ENCODE peak calls at places on chromosomes 5 and 9, in eight cellular contexts. Q, R, Y, M, U, X, D and C are unnamed samples.

GRCh38 chr9:111153973-111154590 is 115.8 kb upstream of the LPAR1 start:
- DNase-seq in Q (no peak), R (no peak), Y (no peak), M (no peak), U (no peak), X (no peak), D (no peak), C (no peak)

GRCh38 chr5:157671592-157672330 is 428 bp downstream of the C5orf52 start:
- DNase-seq in Q (no peak), R (peak), Y (no peak), M (no peak), U (no peak), X (no peak), D (no peak), C (no peak)

GRCh38 chr5:109126481-109126880 is 283.3 kb downstream of the PJA2 start:
- DNase-seq in Q (no peak), R (no peak), Y (no peak), M (no peak), U (no peak), X (no peak), D (no peak), C (no peak)

GRCh38 chr9:74573792-74574191 is 76.7 kb downstream of the RORB start:
- DNase-seq in Q (no peak), R (no peak), Y (no peak), M (no peak), U (no peak), X (no peak), D (peak), C (no peak)

GRCh38 chr5:74478328-74478727 is 162.2 kb downstream of the ENC1 start:
- DNase-seq in Q (no peak), R (no peak), Y (no peak), M (no peak), U (no peak), X (no peak), D (no peak), C (no peak)

GRCh38 chr5:87132696-87133095 is 135.0 kb upstream of the RASA1 start:
- DNase-seq in Q (no peak), R (no peak), Y (no peak), M (no peak), U (no peak), X (no peak), D (no peak), C (no peak)

GRCh38 chr9:116349684-116350083 is 196.1 kb downstream of the PAPPA start:
- DNase-seq in Q (no peak), R (no peak), Y (no peak), M (no peak), U (no peak), X (no peak), D (no peak), C (no peak)

GRCh38 chr9:93224591-93224990 is 40.7 kb downstream of the WNK2 start:
- DNase-seq in Q (no peak), R (no peak), Y (no peak), M (no peak), U (no peak), X (no peak), D (no peak), C (no peak)

GRCh38 chr9:35406183-35406959 is 83.5 kb upstream of the RUSC2 start:
- DNase-seq in Q (no peak), R (no peak), Y (peak), M (peak), U (no peak), X (no peak), D (peak), C (peak)

GRCh38 chr5:144134181-144134827 is 36.2 kb downstream of the YIPF5 start:
- DNase-seq in Q (no peak), R (no peak), Y (no peak), M (no peak), U (no peak), X (no peak), D (no peak), C (no peak)

GRCh38 chr5:68046445-68046844 is 169.1 kb upstream of the PIK3R1 start:
- DNase-seq in Q (no peak), R (no peak), Y (no peak), M (no peak), U (no peak), X (no peak), D (peak), C (no peak)

GRCh38 chr5:157283434-157283833 is 17.5 kb downstream of the CYFIP2 start:
- DNase-seq in Q (no peak), R (no peak), Y (no peak), M (no peak), U (no peak), X (no peak), D (no peak), C (no peak)

GRCh38 chr9:113219972-113220371 is 1.1 kb downstream of the FKBP15 start:
- DNase-seq in Q (no peak), R (no peak), Y (no peak), M (no peak), U (no peak), X (no peak), D (no peak), C (no peak)

GRCh38 chr5:177003649-177004048 is 2.9 kb downstream of the UIMC1 start:
- DNase-seq in Q (no peak), R (no peak), Y (no peak), M (no peak), U (no peak), X (no peak), D (no peak), C (no peak)